ENCODE peak calls at places on chromosomes 7 and 10, in four cellular contexts. E is OCI-M1; R is iris pigment epithelial cell; D is activated CD4-positive, alpha-beta T cell treated with anti-CD3 and anti-CD28 coated beads, Interleukin-2, amount 10 ng/mL, durations not matched to agents 7 days and 5 days. H is an unnamed sample.

GRCh38 chr7:74193054-74193453 is 16.8 kb upstream of the LAT2 start:
- DNase-seq in E (no peak), R (no peak), D (no peak), H (no peak)

GRCh38 chr10:917416-917720 is 14.1 kb downstream of the LARP4B start:
- DNase-seq in E (no peak), R (no peak), D (no peak), H (no peak)

GRCh38 chr7:116525298-116525912 is 569 bp downstream of the CAV1 start:
- DNase-seq in E (no peak), R (no peak), D (no peak), H (peak; percentile 61)

GRCh38 chr10:30438016-30438850 is 4.2 kb downstream of the MAP3K8 start:
- DNase-seq in E (no peak), R (peak; percentile 63), D (no peak), H (no peak)

GRCh38 chr10:43897765-43898419 is 249.2 kb upstream of the ZNF32 start:
- DNase-seq in E (no peak), R (no peak), D (no peak), H (no peak)

GRCh38 chr10:132560248-132560731 is 22.7 kb downstream of the INPP5A start:
- DNase-seq in E (peak; percentile 71), R (no peak), D (no peak), H (no peak)

GRCh38 chr10:50395279-50395678 is 144.0 kb upstream of the ASAH2 start:
- DNase-seq in E (no peak), R (peak; percentile 90), D (no peak), H (no peak)

GRCh38 chr10:3068201-3068967 is 1.0 kb downstream of the PFKP start:
- DNase-seq in E (peak; percentile 68), R (peak; percentile 72), D (peak; percentile 70), H (peak; percentile 56)

GRCh38 chr10:31926765-31927596 is 1.6 kb downstream of the ARHGAP12 start:
- DNase-seq in E (peak; percentile 48), R (no peak), D (no peak), H (no peak)

GRCh38 chr10:131250454-131251145 is 60.9 kb downstream of the TCERG1L start:
- DNase-seq in E (no peak), R (no peak), D (no peak), H (no peak)

GRCh38 chr7:34091330-34091917 is 186.1 kb downstream of the BMPER start:
- DNase-seq in E (peak; percentile 59), R (peak; percentile 76), D (no peak), H (peak; percentile 73)

GRCh38 chr7:78578701-78579100 is 780.1 kb downstream of the PHTF2 start:
- DNase-seq in E (no peak), R (no peak), D (no peak), H (no peak)

GRCh38 chr7:158124671-158125079 is 462.9 kb downstream of the PTPRN2 start:
- DNase-seq in E (no peak), R (no peak), D (no peak), H (no peak)

GRCh38 chr7:25180946-25181345 is 47.3 kb downstream of the NPVF start:
- DNase-seq in E (no peak), R (peak; percentile 9), D (no peak), H (no peak)

GRCh38 chr10:1488970-1489548 is 248.3 kb downstream of the ADARB2 start:
- DNase-seq in E (no peak), R (no peak), D (no peak), H (no peak)

GRCh38 chr7:18900236-18900635 is 217.2 kb downstream of the TWIST1 start:
- DNase-seq in E (no peak), R (no peak), D (no peak), H (no peak)

GRCh38 chr10:108422286-108422685 is 1257.8 kb upstream of the SORCS1 start:
- DNase-seq in E (no peak), R (no peak), D (no peak), H (no peak)

GRCh38 chr10:964321-964987 is 23.8 kb upstream of the GTPBP4 start:
- DNase-seq in E (no peak), R (no peak), D (no peak), H (no peak)

H was measured in Daoy.